ENCODE peak calls at places on chromosomes 1 and 21, in four cellular contexts. O is progenitor cell of endocrine pancreas, Y is hypothalamus, E is posterior vena cava. T is an unnamed sample.

GRCh38 chr1:200180821-200181220 is 153.3 kb downstream of the NR5A2 start:
- DNase-seq in O (no peak), Y (no peak), E (no peak), T (no peak)

GRCh38 chr1:148385371-148386030 is 97.6 kb downstream of the PPIAL4G start:
- DNase-seq in Y (no peak), O (no peak), E (no peak), T (no peak)

GRCh38 chr1:46520063-46520911 is 30.7 kb downstream of the DMBX1 start:
- DNase-seq in E (peak; percentile 78), Y (peak; percentile 25), O (no peak), T (no peak)

GRCh38 chr21:44082648-44083436 is 24.4 kb upstream of the PWP2 start:
- DNase-seq in O (no peak), Y (no peak), E (peak; percentile 37), T (no peak)

GRCh38 chr1:15475737-15476314 is at the start of gene CELA2B:
- DNase-seq in E (no peak), O (no peak), Y (no peak), T (no peak)

GRCh38 chr1:220797553-220797952 is 10.8 kb downstream of the MTARC1 start:
- DNase-seq in O (no peak), E (no peak), Y (no peak), T (no peak)

GRCh38 chr1:168281603-168282002 is 926 bp downstream of the TBX19 start:
- DNase-seq in Y (no peak), E (no peak), O (no peak), T (no peak)

GRCh38 chr1:27528701-27529637 is 39.0 kb upstream of the WASF2 start:
- DNase-seq in Y (peak; percentile 87), E (peak; percentile 92), O (no peak), T (no peak)

GRCh38 chr1:17539526-17540254 is at the start of gene ARHGEF10L:
- DNase-seq in Y (peak; percentile 63), E (no peak), O (peak; percentile 31), T (no peak)

GRCh38 chr1:157852476-157852875 is 10.9 kb upstream of the CD5L start:
- DNase-seq in O (no peak), Y (no peak), E (no peak), T (no peak)

GRCh38 chr1:87134061-87134460 is 194.6 kb upstream of the LMO4 start:
- DNase-seq in O (no peak), Y (peak; percentile 60), E (no peak), T (no peak)

GRCh38 chr1:228748431-228748830 is 13.2 kb downstream of the RHOU start:
- DNase-seq in Y (no peak), O (no peak), E (no peak), T (no peak)